ENCODE peak calls at places on chromosomes 13 and 19, in four cellular contexts. S is foreskin fibroblast, E is hippocampal formation, P is NCI-H187. N is an unnamed sample.

GRCh38 chr13:76829572-76830327 is 56.5 kb downstream of the KCTD12 start:
- DNase-seq in S (no peak), E (no peak), P (no peak), N (no peak)

GRCh38 chr13:33918199-33918932 is 100.4 kb downstream of the RFC3 start:
- DNase-seq in S (peak), E (no peak), P (no peak), N (peak)

GRCh38 chr19:31553112-31553843 is 204.0 kb upstream of the TSHZ3 start:
- DNase-seq in S (no peak), E (no peak), P (no peak), N (no peak)

GRCh38 chr19:29001922-29002247 is 211.1 kb downstream of the UQCRFS1 start:
- DNase-seq in S (peak), E (no peak), P (no peak), N (no peak)

GRCh38 chr13:43878897-43879322 is 630 bp downstream of the CCDC122 start:
- DNase-seq in S (peak), E (peak), P (no peak), N (peak)

GRCh38 chr19:54207908-54208783 is 7.5 kb downstream of the RPS9 start:
- DNase-seq in S (peak), E (peak), P (no peak), N (no peak)

GRCh38 chr13:29589967-29590366 is 5.5 kb downstream of the SLC7A1 start:
- DNase-seq in S (no peak), E (no peak), P (no peak), N (no peak)

GRCh38 chr13:25803626-25804025 is 248.2 kb downstream of the SHISA2 start:
- DNase-seq in S (no peak), E (no peak), P (no peak), N (peak)

N was measured in NCI-H510A.